ENCODE peak calls at places on chromosome 2, in six cellular contexts. M is tibial artery, O is psoas muscle, A is SJSA1, T is sigmoid colon, I is tibial nerve. B is an unnamed sample. For H3K4me1, the result is how much of the 10 kb centered on the place peaks cover.

GRCh38 chr2:61410185-61410584 is 60.7 kb downstream of the USP34 start:
- DNase-seq in M (no peak), O (no peak), A (no peak), T (no peak), I (no peak), B (no peak)

GRCh38 chr2:33791625-33792024 is 192.5 kb upstream of the FAM98A start:
- DNase-seq in M (no peak), O (no peak), A (no peak), T (no peak), I (no peak), B (no peak)

GRCh38 chr2:235659767-235660322 is 166.0 kb downstream of the AGAP1 start:
- DNase-seq in M (peak), O (no peak), A (peak), T (no peak), I (no peak), B (no peak)

GRCh38 chr2:27442282-27442980 is at the start of gene KRTCAP3:
- DNase-seq in M (no peak), O (peak), A (no peak), T (no peak), I (no peak), B (peak)

GRCh38 chr2:105556366-105556765 is 157.5 kb upstream of the FHL2 start:
- DNase-seq in M (no peak), O (no peak), A (no peak), T (no peak), I (no peak), B (no peak)

GRCh38 chr2:72116081-72116533 is 31.6 kb downstream of the CYP26B1 start:
- DNase-seq in M (no peak), O (no peak), A (peak), T (peak), I (no peak), B (no peak)

GRCh38 chr2:164691346-164691887 is 70.1 kb upstream of the GRB14 start:
- DNase-seq in M (no peak), O (no peak), A (no peak), T (no peak), I (no peak), B (no peak)

GRCh38 chr2:189092936-189093335 is 86.6 kb downstream of the COL5A2 start:
- DNase-seq in M (peak), O (peak), A (no peak), T (peak), I (peak), B (no peak)

DNA sequence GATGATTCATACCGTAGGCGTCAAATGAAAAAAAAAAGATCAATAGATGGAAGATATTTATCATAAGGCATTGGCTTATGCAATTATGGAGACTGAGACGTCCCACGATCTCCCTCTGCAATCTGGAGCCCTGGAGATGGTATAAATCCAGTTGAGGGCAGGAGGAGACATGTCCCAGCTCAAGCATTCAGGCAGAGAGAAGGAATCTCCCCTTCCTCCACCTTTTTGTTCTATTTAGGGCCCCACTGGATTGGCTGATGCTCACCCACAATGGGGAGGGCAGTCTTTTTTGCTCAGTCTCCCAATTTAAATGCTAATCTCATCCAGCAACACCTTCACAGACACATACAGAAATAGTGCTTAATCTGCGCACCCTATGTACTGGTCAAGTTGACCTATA is 18.0 kb upstream of the OLA1 start:
- DNase-seq in M (no peak), O (no peak), A (no peak), T (no peak), I (no peak), B (no peak)
- H3K4me3 ChIP-seq in M (no peak), O (no peak), A (no peak), T (no peak), I (no peak), B (no peak)

GRCh38 chr2:165790461-165790860 is 3.6 kb downstream of the GALNT3 start:
- DNase-seq in M (no peak), O (no peak), A (no peak), T (no peak), I (no peak), B (no peak)
- H3K4me1 ChIP-seq in M (under half), O (under half), A (under half), T (under half), I (under half), B (under half)

GRCh38 chr2:119156891-119157773 is 1.4 kb downstream of the C1QL2 start:
- DNase-seq in M (no peak), O (no peak), A (no peak), T (no peak), I (no peak), B (no peak)
- H3K4me3 ChIP-seq in M (no peak), O (peak), A (no peak), T (no peak), I (no peak), B (no peak)

GRCh38 chr2:127597984-127598380 is 48.0 kb upstream of the GPR17 start:
- DNase-seq in M (no peak), O (no peak), A (peak), T (no peak), I (no peak), B (no peak)
- H3K4me1 ChIP-seq in M (under half), O (under half), A (under half), T (under half), I (under half), B (under half)

GRCh38 chr2:54634012-54634411 is 89.5 kb upstream of the EML6 start:
- DNase-seq in M (no peak), O (no peak), A (no peak), T (no peak), I (no peak), B (no peak)
- H3K4me3 ChIP-seq in M (no peak), O (no peak), A (no peak), T (no peak), I (no peak), B (no peak)

DNA sequence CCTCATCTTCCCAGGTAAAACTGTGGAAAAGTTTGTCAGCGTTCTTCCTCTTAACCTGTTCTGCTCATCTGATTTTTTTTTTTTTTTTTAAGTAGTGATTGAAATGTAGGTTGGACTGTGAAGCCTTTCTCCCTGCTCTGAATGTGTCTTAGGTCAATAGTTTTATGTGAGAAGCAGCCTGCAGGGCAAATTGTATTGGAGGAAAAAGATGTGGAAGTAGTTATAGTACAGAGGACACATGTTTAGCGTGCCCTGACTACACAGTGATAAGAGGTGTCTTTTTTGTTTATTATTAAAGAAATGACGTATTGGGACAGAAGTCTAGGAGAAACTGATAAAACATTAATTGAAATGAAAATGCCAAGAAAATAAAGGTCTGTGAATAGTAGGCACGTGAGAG is 1.5 kb downstream of the MTA3 start:
- DNase-seq in M (no peak), O (no peak), A (no peak), T (no peak), I (no peak), B (no peak)
- H3K4me1 ChIP-seq in M (under half), O (under half), A (under half), T (under half), I (under half), B (under half)